ENCODE peak calls at places on chromosomes 4 and X, in seven cellular contexts. One of them, this sample, is unnamed.

GRCh38 chrX:116238093-116238492 is 67.5 kb downstream of the AGTR2 start:
- DNase-seq in pons: no peak
- DNase-seq in GM04504: no peak
- DNase-seq in AG20443: no peak
- DNase-seq in activated B cell treated with CpG ODN at 0.5 μM for 24 hours: no peak
- DNase-seq in adipocyte: no peak
- DNase-seq in activated CD8-positive, alpha-beta memory T cell treated with anti-CD3 and anti-CD28 coated beads for 48 hours: no peak
- DNase-seq in this sample: no peak

GRCh38 chr4:53706422-53707032 is 115.2 kb upstream of the LNX1 start:
- DNase-seq in GM04504: no peak
- DNase-seq in activated B cell treated with CpG ODN at 0.5 μM for 24 hours: no peak
- DNase-seq in pons: peak; percentile 78
- DNase-seq in activated CD8-positive, alpha-beta memory T cell treated with anti-CD3 and anti-CD28 coated beads for 48 hours: no peak
- DNase-seq in AG20443: peak; percentile 50
- DNase-seq in adipocyte: peak; percentile 89
- DNase-seq in this sample: peak; percentile 8

GRCh38 chrX:68877606-68878005 is 48.8 kb downstream of the EFNB1 start:
- DNase-seq in GM04504: no peak
- DNase-seq in activated B cell treated with CpG ODN at 0.5 μM for 24 hours: no peak
- DNase-seq in adipocyte: no peak
- DNase-seq in AG20443: no peak
- DNase-seq in pons: no peak
- DNase-seq in activated CD8-positive, alpha-beta memory T cell treated with anti-CD3 and anti-CD28 coated beads for 48 hours: no peak
- DNase-seq in this sample: no peak

GRCh38 chrX:45715787-45716186 is 515.1 kb upstream of the DIPK2B start:
- DNase-seq in adipocyte: no peak
- DNase-seq in AG20443: no peak
- DNase-seq in activated CD8-positive, alpha-beta memory T cell treated with anti-CD3 and anti-CD28 coated beads for 48 hours: no peak
- DNase-seq in pons: no peak
- DNase-seq in activated B cell treated with CpG ODN at 0.5 μM for 24 hours: no peak
- DNase-seq in GM04504: peak; percentile 26
- DNase-seq in this sample: no peak

GRCh38 chr4:40323866-40324265 is 11.3 kb upstream of the CHRNA9 start:
- DNase-seq in pons: no peak
- DNase-seq in GM04504: no peak
- DNase-seq in activated B cell treated with CpG ODN at 0.5 μM for 24 hours: no peak
- DNase-seq in AG20443: no peak
- DNase-seq in adipocyte: no peak
- DNase-seq in activated CD8-positive, alpha-beta memory T cell treated with anti-CD3 and anti-CD28 coated beads for 48 hours: no peak
- DNase-seq in this sample: no peak

GRCh38 chr4:88320780-88321373 is 36.5 kb upstream of the PPM1K start:
- DNase-seq in adipocyte: peak; percentile 31
- DNase-seq in activated B cell treated with CpG ODN at 0.5 μM for 24 hours: peak; percentile 33
- DNase-seq in AG20443: peak; percentile 28
- DNase-seq in activated CD8-positive, alpha-beta memory T cell treated with anti-CD3 and anti-CD28 coated beads for 48 hours: no peak
- DNase-seq in pons: peak; percentile 79
- DNase-seq in GM04504: no peak
- DNase-seq in this sample: peak; percentile 6

GRCh38 chrX:20217906-20218305 is 48.8 kb downstream of the RPS6KA3 start:
- DNase-seq in activated B cell treated with CpG ODN at 0.5 μM for 24 hours: no peak
- DNase-seq in AG20443: no peak
- DNase-seq in GM04504: no peak
- DNase-seq in activated CD8-positive, alpha-beta memory T cell treated with anti-CD3 and anti-CD28 coated beads for 48 hours: no peak
- DNase-seq in adipocyte: no peak
- DNase-seq in pons: no peak
- DNase-seq in this sample: no peak

GRCh38 chr4:59960143-59960542 is 1240.0 kb upstream of the ADGRL3 start:
- DNase-seq in pons: no peak
- DNase-seq in AG20443: no peak
- DNase-seq in GM04504: no peak
- DNase-seq in activated B cell treated with CpG ODN at 0.5 μM for 24 hours: no peak
- DNase-seq in activated CD8-positive, alpha-beta memory T cell treated with anti-CD3 and anti-CD28 coated beads for 48 hours: no peak
- DNase-seq in adipocyte: no peak
- DNase-seq in this sample: no peak

GRCh38 chr4:100041646-100042045 is 91.6 kb upstream of the H2AZ1 start:
- DNase-seq in activated B cell treated with CpG ODN at 0.5 μM for 24 hours: no peak
- DNase-seq in AG20443: no peak
- DNase-seq in pons: no peak
- DNase-seq in adipocyte: peak; percentile 30
- DNase-seq in GM04504: no peak
- DNase-seq in activated CD8-positive, alpha-beta memory T cell treated with anti-CD3 and anti-CD28 coated beads for 48 hours: no peak
- DNase-seq in this sample: no peak

GRCh38 chr4:163111588-163111987 is 55.1 kb downstream of the NAF1 start:
- DNase-seq in GM04504: no peak
- DNase-seq in pons: no peak
- DNase-seq in activated B cell treated with CpG ODN at 0.5 μM for 24 hours: no peak
- DNase-seq in AG20443: no peak
- DNase-seq in activated CD8-positive, alpha-beta memory T cell treated with anti-CD3 and anti-CD28 coated beads for 48 hours: no peak
- DNase-seq in adipocyte: no peak
- DNase-seq in this sample: no peak

GRCh38 chr4:25767877-25768475 is 94.8 kb downstream of the SEL1L3 start:
- DNase-seq in activated B cell treated with CpG ODN at 0.5 μM for 24 hours: no peak
- DNase-seq in pons: peak; percentile 86
- DNase-seq in GM04504: peak; percentile 51
- DNase-seq in activated CD8-positive, alpha-beta memory T cell treated with anti-CD3 and anti-CD28 coated beads for 48 hours: no peak
- DNase-seq in adipocyte: peak; percentile 85
- DNase-seq in AG20443: peak; percentile 83
- DNase-seq in this sample: peak; percentile 20

GRCh38 chr4:24533364-24533763 is 51.0 kb downstream of the DHX15 start:
- DNase-seq in activated CD8-positive, alpha-beta memory T cell treated with anti-CD3 and anti-CD28 coated beads for 48 hours: no peak
- DNase-seq in AG20443: no peak
- DNase-seq in GM04504: no peak
- DNase-seq in activated B cell treated with CpG ODN at 0.5 μM for 24 hours: no peak
- DNase-seq in adipocyte: no peak
- DNase-seq in pons: no peak
- DNase-seq in this sample: no peak

GRCh38 chrX:134520860-134521390 is 61.0 kb downstream of the HPRT1 start:
- DNase-seq in pons: peak; percentile 29
- DNase-seq in activated B cell treated with CpG ODN at 0.5 μM for 24 hours: no peak
- DNase-seq in adipocyte: peak; percentile 74
- DNase-seq in AG20443: peak; percentile 40
- DNase-seq in activated CD8-positive, alpha-beta memory T cell treated with anti-CD3 and anti-CD28 coated beads for 48 hours: no peak
- DNase-seq in GM04504: peak; percentile 55
- DNase-seq in this sample: peak; percentile 56

GRCh38 chrX:11792461-11793421 is 34.7 kb downstream of the MSL3 start:
- DNase-seq in GM04504: no peak
- DNase-seq in AG20443: no peak
- DNase-seq in adipocyte: no peak
- DNase-seq in activated B cell treated with CpG ODN at 0.5 μM for 24 hours: peak; percentile 48
- DNase-seq in activated CD8-positive, alpha-beta memory T cell treated with anti-CD3 and anti-CD28 coated beads for 48 hours: peak; percentile 41
- DNase-seq in pons: no peak
- DNase-seq in this sample: peak; percentile 13

GRCh38 chrX:30309139-30309571 is at the start of gene NR0B1:
- DNase-seq in activated B cell treated with CpG ODN at 0.5 μM for 24 hours: no peak
- DNase-seq in activated CD8-positive, alpha-beta memory T cell treated with anti-CD3 and anti-CD28 coated beads for 48 hours: no peak
- DNase-seq in AG20443: peak; percentile 7
- DNase-seq in pons: no peak
- DNase-seq in adipocyte: peak; percentile 31
- DNase-seq in GM04504: no peak
- DNase-seq in this sample: no peak

GRCh38 chr4:73669410-73670183 is 49.4 kb upstream of the RASSF6 start:
- DNase-seq in GM04504: no peak
- DNase-seq in AG20443: no peak
- DNase-seq in activated B cell treated with CpG ODN at 0.5 μM for 24 hours: no peak
- DNase-seq in pons: no peak
- DNase-seq in adipocyte: no peak
- DNase-seq in activated CD8-positive, alpha-beta memory T cell treated with anti-CD3 and anti-CD28 coated beads for 48 hours: no peak
- DNase-seq in this sample: no peak

GRCh38 chr4:86595426-86595805 is 1.3 kb downstream of the PTPN13 start:
- DNase-seq in GM04504: no peak
- DNase-seq in activated B cell treated with CpG ODN at 0.5 μM for 24 hours: no peak
- DNase-seq in adipocyte: peak; percentile 83
- DNase-seq in pons: peak; percentile 58
- DNase-seq in activated CD8-positive, alpha-beta memory T cell treated with anti-CD3 and anti-CD28 coated beads for 48 hours: no peak
- DNase-seq in AG20443: peak; percentile 20
- DNase-seq in this sample: no peak

GRCh38 chrX:154142950-154143745 is 895 bp upstream of the OPN1LW start:
- DNase-seq in AG20443: no peak
- DNase-seq in activated CD8-positive, alpha-beta memory T cell treated with anti-CD3 and anti-CD28 coated beads for 48 hours: no peak
- DNase-seq in activated B cell treated with CpG ODN at 0.5 μM for 24 hours: no peak
- DNase-seq in GM04504: no peak
- DNase-seq in adipocyte: no peak
- DNase-seq in pons: no peak
- DNase-seq in this sample: no peak

GRCh38 chr4:76206222-76206942 is 7.2 kb downstream of the SCARB2 start:
- DNase-seq in AG20443: peak; percentile 13
- DNase-seq in adipocyte: peak; percentile 82
- DNase-seq in activated B cell treated with CpG ODN at 0.5 μM for 24 hours: no peak
- DNase-seq in pons: peak; percentile 71
- DNase-seq in GM04504: no peak
- DNase-seq in activated CD8-positive, alpha-beta memory T cell treated with anti-CD3 and anti-CD28 coated beads for 48 hours: no peak
- DNase-seq in this sample: no peak

GRCh38 chrX:72041901-72042859 is 89.5 kb downstream of the RTL5 start:
- DNase-seq in pons: no peak
- DNase-seq in activated B cell treated with CpG ODN at 0.5 μM for 24 hours: no peak
- DNase-seq in AG20443: peak; percentile 16
- DNase-seq in adipocyte: peak; percentile 61
- DNase-seq in GM04504: no peak
- DNase-seq in activated CD8-positive, alpha-beta memory T cell treated with anti-CD3 and anti-CD28 coated beads for 48 hours: no peak
- DNase-seq in this sample: no peak

GRCh38 chr4:3411676-3412075 is 30.1 kb upstream of the HGFAC start:
- DNase-seq in pons: no peak
- DNase-seq in AG20443: no peak
- DNase-seq in adipocyte: no peak
- DNase-seq in GM04504: no peak
- DNase-seq in activated CD8-positive, alpha-beta memory T cell treated with anti-CD3 and anti-CD28 coated beads for 48 hours: no peak
- DNase-seq in activated B cell treated with CpG ODN at 0.5 μM for 24 hours: no peak
- DNase-seq in this sample: no peak

GRCh38 chrX:74195605-74196004 is 108.4 kb upstream of the ZCCHC13 start:
- DNase-seq in pons: no peak
- DNase-seq in AG20443: no peak
- DNase-seq in activated CD8-positive, alpha-beta memory T cell treated with anti-CD3 and anti-CD28 coated beads for 48 hours: no peak
- DNase-seq in adipocyte: no peak
- DNase-seq in activated B cell treated with CpG ODN at 0.5 μM for 24 hours: no peak
- DNase-seq in GM04504: no peak
- DNase-seq in this sample: no peak

GRCh38 chrX:53091354-53091753 is 2.6 kb upstream of the KANTR start:
- DNase-seq in GM04504: no peak
- DNase-seq in adipocyte: no peak
- DNase-seq in activated B cell treated with CpG ODN at 0.5 μM for 24 hours: no peak
- DNase-seq in activated CD8-positive, alpha-beta memory T cell treated with anti-CD3 and anti-CD28 coated beads for 48 hours: no peak
- DNase-seq in AG20443: no peak
- DNase-seq in pons: no peak
- DNase-seq in this sample: no peak

GRCh38 chr4:37489697-37490096 is 196.5 kb downstream of the RELL1 start:
- DNase-seq in GM04504: no peak
- DNase-seq in adipocyte: no peak
- DNase-seq in activated CD8-positive, alpha-beta memory T cell treated with anti-CD3 and anti-CD28 coated beads for 48 hours: no peak
- DNase-seq in activated B cell treated with CpG ODN at 0.5 μM for 24 hours: no peak
- DNase-seq in AG20443: no peak
- DNase-seq in pons: no peak
- DNase-seq in this sample: no peak

GRCh38 chrX:35115205-35115604 is 172.6 kb downstream of the FAM47B start:
- DNase-seq in adipocyte: peak; percentile 48
- DNase-seq in activated B cell treated with CpG ODN at 0.5 μM for 24 hours: no peak
- DNase-seq in activated CD8-positive, alpha-beta memory T cell treated with anti-CD3 and anti-CD28 coated beads for 48 hours: no peak
- DNase-seq in AG20443: peak; percentile 39
- DNase-seq in GM04504: peak; percentile 35
- DNase-seq in pons: no peak
- DNase-seq in this sample: no peak

GRCh38 chrX:39519213-39519544 is 578.6 kb downstream of the BCOR start:
- DNase-seq in activated B cell treated with CpG ODN at 0.5 μM for 24 hours: no peak
- DNase-seq in GM04504: no peak
- DNase-seq in pons: peak; percentile 3
- DNase-seq in adipocyte: peak; percentile 13
- DNase-seq in activated CD8-positive, alpha-beta memory T cell treated with anti-CD3 and anti-CD28 coated beads for 48 hours: no peak
- DNase-seq in AG20443: peak; percentile 15
- DNase-seq in this sample: no peak

GRCh38 chr4:10164877-10165283 is 48.3 kb upstream of the WDR1 start:
- DNase-seq in activated B cell treated with CpG ODN at 0.5 μM for 24 hours: no peak
- DNase-seq in activated CD8-positive, alpha-beta memory T cell treated with anti-CD3 and anti-CD28 coated beads for 48 hours: no peak
- DNase-seq in GM04504: no peak
- DNase-seq in AG20443: peak; percentile 81
- DNase-seq in pons: peak; percentile 66
- DNase-seq in adipocyte: peak; percentile 48
- DNase-seq in this sample: peak; percentile 34

GRCh38 chrX:120719622-120720021 is 89.8 kb upstream of the C1GALT1C1 start:
- DNase-seq in activated B cell treated with CpG ODN at 0.5 μM for 24 hours: no peak
- DNase-seq in GM04504: no peak
- DNase-seq in pons: no peak
- DNase-seq in AG20443: no peak
- DNase-seq in activated CD8-positive, alpha-beta memory T cell treated with anti-CD3 and anti-CD28 coated beads for 48 hours: no peak
- DNase-seq in adipocyte: no peak
- DNase-seq in this sample: no peak

GRCh38 chrX:103012945-103013344 is 51.0 kb downstream of the BEX1 start:
- DNase-seq in activated B cell treated with CpG ODN at 0.5 μM for 24 hours: no peak
- DNase-seq in pons: no peak
- DNase-seq in activated CD8-positive, alpha-beta memory T cell treated with anti-CD3 and anti-CD28 coated beads for 48 hours: no peak
- DNase-seq in GM04504: no peak
- DNase-seq in AG20443: no peak
- DNase-seq in adipocyte: no peak
- DNase-seq in this sample: no peak

GRCh38 chrX:23826216-23826615 is 43.2 kb downstream of the SAT1 start:
- DNase-seq in AG20443: no peak
- DNase-seq in activated B cell treated with CpG ODN at 0.5 μM for 24 hours: no peak
- DNase-seq in GM04504: no peak
- DNase-seq in activated CD8-positive, alpha-beta memory T cell treated with anti-CD3 and anti-CD28 coated beads for 48 hours: no peak
- DNase-seq in pons: no peak
- DNase-seq in adipocyte: no peak
- DNase-seq in this sample: no peak

This sample was measured in GDM1.